ENCODE peak calls at places on chromosomes 13 and 19, in nine cellular contexts. S is EL; T is HFFc6; U is stimulated activated CD4-positive, alpha-beta T cell treated with anti-CD3 and anti-CD28 coated beads, Interleukin-4, amount 100 ng/mL, for 1 hour; B is glutamatergic neuron; V is hepatocyte; K is AG10803; O is stimulated activated effector memory CD8-positive, alpha-beta T cell treated with anti-CD3 and anti-CD28 coated beads, Interleukin-12 subunit alpha, Interleukin-12 subunit beta, amount 100 ng/mL, for 72 hours; M is heart right ventricle. F is an unnamed sample.

GRCh38 chr19:3982701-3983541 is 2.3 kb downstream of the EEF2 start:
- DNase-seq in S (peak), T (peak), U (no peak), B (no peak), V (peak), K (peak), O (no peak), M (peak), F (no peak)

GRCh38 chr19:35797663-35798062 is 15.0 kb downstream of the PRODH2 start:
- DNase-seq in S (no peak), T (no peak), U (no peak), B (no peak), V (no peak), K (no peak), O (no peak), M (no peak), F (no peak)

GRCh38 chr19:36061367-36061766 is 6.7 kb downstream of the WDR62 start:
- DNase-seq in S (no peak), T (no peak), U (no peak), B (no peak), V (no peak), K (no peak), O (no peak), M (no peak), F (no peak)

GRCh38 chr19:10353793-10354391 is 14.5 kb upstream of the ICAM3 start:
- DNase-seq in S (no peak), T (no peak), U (peak), B (peak), V (peak), K (no peak), O (peak), M (peak), F (no peak)

GRCh38 chr19:39428309-39429112 is 7.2 kb downstream of the RPS16 start:
- DNase-seq in S (peak), T (peak), U (no peak), B (peak), V (peak), K (peak), O (no peak), M (peak), F (peak)

GRCh38 chr19:35856001-35856400 is 710 bp upstream of the KIRREL2 start:
- DNase-seq in S (no peak), T (no peak), U (no peak), B (peak), V (peak), K (no peak), O (no peak), M (no peak), F (no peak)

GRCh38 chr13:92225861-92226260 is 827.4 kb downstream of the GPC5 start:
- DNase-seq in S (no peak), T (no peak), U (no peak), B (no peak), V (no peak), K (no peak), O (no peak), M (no peak), F (no peak)

GRCh38 chr13:95182570-95183285 is 118.5 kb downstream of the ABCC4 start:
- DNase-seq in S (no peak), T (no peak), U (no peak), B (no peak), V (no peak), K (no peak), O (no peak), M (no peak), F (no peak)

F was measured in colonic mucosa.